ENCODE peak calls at places on chromosome 22, in six cellular contexts. Q, P, U, G, F and O are unnamed samples.

GRCh38 chr22:46905834-46906233 is 143.4 kb downstream of the TBC1D22A start:
- DNase-seq in Q (no peak), P (no peak), U (no peak), G (no peak), F (no peak), O (no peak)

GRCh38 chr22:21594865-21595452 is 27.4 kb downstream of the UBE2L3 start:
- DNase-seq in Q (no peak), P (no peak), U (no peak), G (no peak), F (no peak), O (no peak)

GRCh38 chr22:30140414-30140813 is 60.1 kb downstream of the HORMAD2 start:
- DNase-seq in Q (no peak), P (no peak), U (no peak), G (no peak), F (no peak), O (no peak)

GRCh38 chr22:50308597-50308935 is 1.1 kb upstream of the PLXNB2 start:
- DNase-seq in Q (no peak), P (peak), U (peak), G (peak), F (no peak), O (peak)

GRCh38 chr22:39556970-39557811 is 13.4 kb upstream of the CACNA1I start:
- DNase-seq in Q (peak), P (no peak), U (no peak), G (peak), F (no peak), O (peak)

GRCh38 chr22:29938285-29938693 is 55.3 kb downstream of the MTMR3 start:
- DNase-seq in Q (no peak), P (no peak), U (no peak), G (no peak), F (no peak), O (no peak)

GRCh38 chr22:32080904-32081303 is 37.8 kb downstream of the SLC5A1 start:
- DNase-seq in Q (peak), P (peak), U (no peak), G (peak), F (no peak), O (no peak)

GRCh38 chr22:41768420-41768819 is 32.1 kb upstream of the CCDC134 start:
- DNase-seq in Q (no peak), P (no peak), U (no peak), G (peak), F (no peak), O (no peak)

GRCh38 chr22:30159561-30160353 is 79.5 kb downstream of the HORMAD2 start:
- DNase-seq in Q (no peak), P (no peak), U (no peak), G (peak), F (no peak), O (no peak)

GRCh38 chr22:41561335-41561734 is 525 bp downstream of the CSDC2 start:
- DNase-seq in Q (no peak), P (no peak), U (no peak), G (no peak), F (no peak), O (no peak)

GRCh38 chr22:30245985-30246901 is at the start of gene LIF:
- DNase-seq in Q (peak), P (no peak), U (no peak), G (peak), F (peak), O (peak)

GRCh38 chr22:46047841-46048595 is 71.1 kb upstream of the WNT7B start:
- DNase-seq in Q (peak), P (no peak), U (peak), G (no peak), F (no peak), O (peak)

GRCh38 chr22:37223965-37224551 is 11.8 kb upstream of the SSTR3 start:
- DNase-seq in Q (peak), P (no peak), U (no peak), G (no peak), F (no peak), O (no peak)

GRCh38 chr22:37226514-37226913 is 14.2 kb upstream of the SSTR3 start:
- DNase-seq in Q (no peak), P (no peak), U (no peak), G (no peak), F (no peak), O (no peak)

GRCh38 chr22:37226087-37226486 is 13.8 kb upstream of the SSTR3 start:
- DNase-seq in Q (no peak), P (no peak), U (no peak), G (no peak), F (no peak), O (no peak)

GRCh38 chr22:37224757-37225420 is 12.6 kb upstream of the SSTR3 start:
- DNase-seq in Q (no peak), P (no peak), U (no peak), G (no peak), F (no peak), O (no peak)

GRCh38 chr22:37225481-37225880 is 13.2 kb upstream of the SSTR3 start:
- DNase-seq in Q (no peak), P (no peak), U (no peak), G (no peak), F (no peak), O (no peak)
- TF ChIP-seq CTCF in Q (no peak), P (no peak), U (no peak), G (no peak), F (no peak), O (no peak)

GRCh38 chr22:37608477-37609239 is at the start of gene GGA1:
- DNase-seq in Q (peak), P (peak), U (peak), G (peak), F (peak), O (peak)
- TF ChIP-seq CTCF in Q (no peak), P (peak), U (no peak), G (no peak), F (no peak), O (peak)

DNA sequence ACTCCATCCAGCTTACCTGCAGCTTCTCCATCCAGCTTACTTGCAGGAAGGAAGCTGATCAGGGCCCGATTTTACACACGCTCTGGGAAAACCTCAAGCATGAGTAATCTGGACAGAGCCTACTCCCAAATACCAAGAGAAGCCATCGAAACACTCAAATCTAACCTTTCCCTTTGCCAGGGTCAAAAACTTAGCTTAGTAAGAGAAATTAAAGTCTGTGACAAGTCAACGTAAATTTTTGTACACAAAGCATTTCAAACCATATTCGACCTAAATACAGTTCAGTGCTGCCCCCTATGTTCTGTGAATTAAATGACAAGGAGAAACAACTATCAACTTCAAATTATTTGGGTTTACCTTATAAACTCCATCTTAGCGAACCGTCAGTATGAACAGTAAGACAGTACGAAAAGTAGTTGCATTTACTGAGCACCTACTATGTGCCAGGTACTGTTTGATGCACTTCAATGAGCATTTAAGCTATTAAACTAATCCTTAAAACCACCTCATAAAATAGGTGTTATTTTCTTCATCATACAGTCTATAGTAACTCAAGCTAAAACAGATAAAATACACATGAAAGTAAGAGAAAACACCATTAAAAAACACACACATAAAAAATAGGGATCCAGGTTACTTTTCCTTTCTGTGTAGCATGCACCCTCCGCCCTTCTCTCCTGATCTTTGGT is 36.9 kb downstream of the ARFGAP3 start:
- DNase-seq in Q (peak), P (no peak), U (no peak), G (peak), F (no peak), O (no peak)
- TF ChIP-seq CTCF in Q (peak), P (peak), U (peak), G (peak), F (peak), O (peak)

GRCh38 chr22:35024364-35024692 is 41.6 kb upstream of the ISX start:
- DNase-seq in Q (peak), P (no peak), U (no peak), G (no peak), F (no peak), O (no peak)
- TF ChIP-seq CTCF in Q (peak), P (peak), U (no peak), G (no peak), F (peak), O (no peak)